ENCODE peak calls at places on chromosomes 3 and 15, in four cellular contexts. One of them, this sample, is unnamed.

GRCh38 chr15:31391687-31392671 is 65.3 kb downstream of the KLF13 start:
- DNase-seq in K562: peak
- DNase-seq in GM12891: peak
- DNase-seq in H1: peak
- DNase-seq in this sample: peak

GRCh38 chr15:89462198-89462912 is 34.0 kb downstream of the RHCG start:
- DNase-seq in K562: peak
- DNase-seq in GM12891: no peak
- DNase-seq in H1: no peak
- DNase-seq in this sample: no peak

GRCh38 chr3:129665024-129665768 is 58.7 kb upstream of the PLXND1 start:
- DNase-seq in K562: no peak
- DNase-seq in GM12891: no peak
- DNase-seq in H1: no peak
- DNase-seq in this sample: no peak

GRCh38 chr15:28887344-28888174 is 1.8 kb downstream of the APBA2 start:
- DNase-seq in K562: no peak
- DNase-seq in GM12891: no peak
- DNase-seq in H1: no peak
- DNase-seq in this sample: no peak

GRCh38 chr15:81312790-81313543 is 11.0 kb downstream of the STARD5 start:
- DNase-seq in K562: no peak
- DNase-seq in GM12891: no peak
- DNase-seq in H1: no peak
- DNase-seq in this sample: no peak

GRCh38 chr3:147945968-147946519 is 536.9 kb downstream of the ZIC1 start:
- DNase-seq in K562: no peak
- DNase-seq in GM12891: no peak
- DNase-seq in H1: no peak
- DNase-seq in this sample: no peak

GRCh38 chr3:9732753-9733115 is 1.2 kb downstream of the BRPF1 start:
- DNase-seq in K562: no peak
- DNase-seq in GM12891: no peak
- DNase-seq in H1: no peak
- DNase-seq in this sample: no peak

GRCh38 chr3:134368751-134369105 is 5.5 kb downstream of the AMOTL2 start:
- DNase-seq in K562: no peak
- DNase-seq in GM12891: no peak
- DNase-seq in H1: no peak
- DNase-seq in this sample: no peak

GRCh38 chr3:72010044-72010443 is 225.1 kb upstream of the PROK2 start:
- DNase-seq in K562: no peak
- DNase-seq in GM12891: no peak
- DNase-seq in H1: no peak
- DNase-seq in this sample: no peak

GRCh38 chr15:43519207-43519606 is 1.8 kb downstream of the MAP1A start:
- DNase-seq in K562: no peak
- DNase-seq in GM12891: no peak
- DNase-seq in H1: no peak
- DNase-seq in this sample: no peak

GRCh38 chr3:134485075-134485536 is 679 bp downstream of the ANAPC13 start:
- DNase-seq in K562: peak
- DNase-seq in GM12891: no peak
- DNase-seq in H1: no peak
- DNase-seq in this sample: peak

GRCh38 chr3:179882322-179882721 is 154.4 kb downstream of the PEX5L start:
- DNase-seq in K562: no peak
- DNase-seq in GM12891: peak
- DNase-seq in H1: no peak
- DNase-seq in this sample: no peak

GRCh38 chr3:171842864-171843511 is at the start of gene TMEM212:
- DNase-seq in K562: no peak
- DNase-seq in GM12891: no peak
- DNase-seq in H1: no peak
- DNase-seq in this sample: no peak

GRCh38 chr15:61879219-61879618 is 181.0 kb downstream of the VPS13C start:
- DNase-seq in K562: no peak
- DNase-seq in GM12891: no peak
- DNase-seq in H1: no peak
- DNase-seq in this sample: no peak

GRCh38 chr3:101725192-101725889 is 927 bp downstream of the CEP97 start:
- DNase-seq in K562: peak
- DNase-seq in GM12891: no peak
- DNase-seq in H1: peak
- DNase-seq in this sample: no peak

GRCh38 chr3:55434789-55435188 is 52.3 kb downstream of the WNT5A start:
- DNase-seq in K562: peak
- DNase-seq in GM12891: peak
- DNase-seq in H1: peak
- DNase-seq in this sample: peak

GRCh38 chr15:31483053-31483923 is 156.7 kb downstream of the KLF13 start:
- DNase-seq in K562: no peak
- DNase-seq in GM12891: no peak
- DNase-seq in H1: peak
- DNase-seq in this sample: no peak

GRCh38 chr3:69212411-69213160 is 90.2 kb upstream of the LMOD3 start:
- DNase-seq in K562: no peak
- DNase-seq in GM12891: no peak
- DNase-seq in H1: no peak
- DNase-seq in this sample: no peak

GRCh38 chr3:18425641-18426403 is 683 bp upstream of the SATB1 start:
- DNase-seq in K562: no peak
- DNase-seq in GM12891: peak
- DNase-seq in H1: peak
- DNase-seq in this sample: no peak

GRCh38 chr15:55774113-55774970 is 31.4 kb upstream of the PRTG start:
- DNase-seq in K562: peak
- DNase-seq in GM12891: peak
- DNase-seq in H1: peak
- DNase-seq in this sample: peak

GRCh38 chr15:90085565-90085964 is 16.7 kb downstream of the IDH2 start:
- DNase-seq in K562: no peak
- DNase-seq in GM12891: no peak
- DNase-seq in H1: no peak
- DNase-seq in this sample: no peak

GRCh38 chr15:35547775-35548364 is 1.9 kb upstream of the DPH6 start:
- DNase-seq in K562: peak
- DNase-seq in GM12891: no peak
- DNase-seq in H1: peak
- DNase-seq in this sample: no peak

GRCh38 chr3:196997311-196997710 is 28.7 kb upstream of the PIGZ start:
- DNase-seq in K562: no peak
- DNase-seq in GM12891: no peak
- DNase-seq in H1: no peak
- DNase-seq in this sample: no peak

GRCh38 chr3:196995027-196995426 is 26.4 kb upstream of the PIGZ start:
- DNase-seq in K562: no peak
- DNase-seq in GM12891: no peak
- DNase-seq in H1: no peak
- DNase-seq in this sample: no peak

GRCh38 chr3:196998966-196999760 is 30.5 kb downstream of the MELTF start:
- DNase-seq in K562: no peak
- DNase-seq in GM12891: no peak
- DNase-seq in H1: no peak
- DNase-seq in this sample: no peak

GRCh38 chr3:196995646-196996355 is 27.2 kb upstream of the PIGZ start:
- DNase-seq in K562: no peak
- DNase-seq in GM12891: no peak
- DNase-seq in H1: no peak
- DNase-seq in this sample: no peak

DNA sequence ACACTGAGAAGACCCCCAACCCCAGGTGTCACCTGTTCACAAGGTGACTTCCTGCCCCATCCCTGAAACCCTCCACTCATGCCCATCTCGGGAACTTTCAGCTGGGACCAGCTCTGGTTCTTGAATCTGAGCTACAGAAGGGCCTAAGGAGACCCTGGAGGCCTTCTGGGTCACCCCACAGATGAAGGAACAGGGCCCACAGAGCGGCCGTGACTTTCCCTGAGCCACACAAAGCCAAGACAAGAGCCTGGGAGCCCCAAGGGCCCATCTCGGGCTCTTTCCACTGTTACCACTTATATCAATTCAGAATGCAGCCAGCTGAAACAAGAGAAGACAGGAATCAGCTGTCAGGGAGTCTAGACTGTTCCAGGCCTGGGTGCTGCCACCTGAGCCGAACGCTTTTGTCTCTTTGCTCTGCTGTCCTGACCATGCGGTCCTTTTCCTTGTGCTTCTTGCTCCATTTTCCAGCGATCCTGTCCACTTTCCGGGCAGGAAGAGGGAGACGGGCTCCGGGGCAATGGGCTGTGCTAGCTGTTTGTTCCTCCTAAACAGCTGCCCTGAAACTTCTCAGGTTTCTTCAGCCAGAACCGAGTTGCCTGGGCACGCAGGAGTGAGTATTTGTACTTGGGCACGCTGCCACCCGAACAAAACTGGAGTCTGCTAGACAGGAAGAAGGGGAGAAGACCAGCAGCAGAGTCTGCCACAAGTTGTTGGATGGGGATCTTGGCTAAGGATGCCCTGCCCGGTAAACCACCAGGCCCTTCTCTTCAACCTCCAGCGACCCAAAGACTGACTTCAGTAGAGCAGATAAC is 28.0 kb upstream of the PIGZ start:
- DNase-seq in K562: no peak
- DNase-seq in GM12891: no peak
- DNase-seq in H1: no peak
- DNase-seq in this sample: no peak
- TF ChIP-seq TAF1 in K562: no peak
- TF ChIP-seq TAF1 in GM12891: no peak
- TF ChIP-seq TAF1 in H1: no peak
- TF ChIP-seq TAF1 in this sample: no peak

GRCh38 chr3:48847586-48848423 is at the start of gene PRKAR2A:
- DNase-seq in K562: peak
- DNase-seq in GM12891: peak
- DNase-seq in H1: peak
- DNase-seq in this sample: peak
- TF ChIP-seq POLR2A in K562: peak
- TF ChIP-seq POLR2A in GM12891: no peak
- TF ChIP-seq POLR2A in H1: no peak
- TF ChIP-seq POLR2A in this sample: peak

GRCh38 chr15:70723124-70723427 is 40.3 kb downstream of the UACA start:
- DNase-seq in K562: no peak
- DNase-seq in GM12891: no peak
- DNase-seq in H1: no peak
- DNase-seq in this sample: no peak
- TF ChIP-seq TAF1 in K562: no peak
- TF ChIP-seq TAF1 in GM12891: no peak
- TF ChIP-seq TAF1 in H1: no peak
- TF ChIP-seq TAF1 in this sample: no peak

GRCh38 chr15:100001405-100001804 is 268.2 kb upstream of the LYSMD4 start:
- DNase-seq in K562: no peak
- DNase-seq in GM12891: no peak
- DNase-seq in H1: no peak
- DNase-seq in this sample: no peak
- TF ChIP-seq POLR2A in K562: no peak
- TF ChIP-seq POLR2A in GM12891: no peak
- TF ChIP-seq POLR2A in H1: no peak
- TF ChIP-seq POLR2A in this sample: no peak

This sample was measured in GM12892.